ENCODE peak calls at places on chromosomes 2 and 18, in seven cellular contexts. E is prostate gland; R is A549; G is AG04450; S is HepG2; T is transverse colon; K is effector memory CD4-positive, alpha-beta T cell. J is an unnamed sample.

GRCh38 chr2:230011617-230012016 is 57.1 kb downstream of the SLC16A14 start:
- DNase-seq in S (no peak), R (no peak), E (no peak), T (no peak), G (peak; percentile 52), K (no peak), J (no peak)

GRCh38 chr18:54242327-54242726 is 17.9 kb upstream of the MBD2 start:
- DNase-seq in T (no peak), S (no peak), E (no peak), R (no peak), K (no peak), G (no peak), J (no peak)

GRCh38 chr2:214808481-214808931 is 977 bp downstream of the BARD1 start:
- DNase-seq in E (no peak), R (no peak), T (no peak), S (no peak), G (no peak), K (no peak), J (no peak)

GRCh38 chr2:112175333-112175732 is 37.1 kb downstream of the FBLN7 start:
- DNase-seq in G (no peak), E (no peak), T (no peak), S (no peak), R (no peak), K (no peak), J (no peak)

GRCh38 chr2:37173741-37174140 is 14.7 kb downstream of the SULT6B1 start:
- DNase-seq in E (no peak), G (no peak), S (no peak), K (no peak), T (no peak), R (no peak), J (no peak)

GRCh38 chr2:112683550-112684414 is 37.0 kb upstream of the NT5DC4 start:
- DNase-seq in S (peak; percentile 36), E (no peak), G (no peak), K (no peak), R (no peak), T (no peak), J (no peak)

GRCh38 chr2:11563784-11564666 is 30.2 kb downstream of the GREB1 start:
- DNase-seq in G (no peak), E (no peak), S (no peak), T (no peak), R (no peak), K (no peak), J (no peak)

GRCh38 chr2:127255721-127256120 is 35.6 kb upstream of the CYP27C1 start:
- DNase-seq in G (no peak), T (no peak), E (no peak), R (no peak), K (no peak), S (no peak), J (no peak)

GRCh38 chr2:217434183-217434620 is 568.6 kb downstream of the TNS1 start:
- DNase-seq in E (peak; percentile 85), T (peak; percentile 76), K (no peak), S (peak; percentile 69), R (peak; percentile 83), G (peak; percentile 98), J (peak; percentile 40)

GRCh38 chr2:26462511-26463251 is 15.2 kb downstream of the OTOF start:
- DNase-seq in K (no peak), T (peak; percentile 14), G (no peak), R (peak; percentile 74), S (peak; percentile 58), E (no peak), J (no peak)

GRCh38 chr2:71530246-71530986 is 77.1 kb downstream of the DYSF start:
- DNase-seq in T (no peak), K (no peak), E (no peak), S (peak; percentile 48), R (peak; percentile 65), G (no peak), J (no peak)

GRCh38 chr18:55694291-55694690 is 106.3 kb upstream of the TCF4 start:
- DNase-seq in G (no peak), S (no peak), K (no peak), E (no peak), R (no peak), T (no peak), J (no peak)

GRCh38 chr2:69514836-69515235 is 77.6 kb upstream of the NFU1 start:
- DNase-seq in E (no peak), R (no peak), G (no peak), K (no peak), S (no peak), T (no peak), J (no peak)

GRCh38 chr2:219469186-219469724 is 29.4 kb upstream of the GMPPA start:
- DNase-seq in R (peak; percentile 40), T (no peak), G (no peak), E (no peak), S (peak; percentile 21), K (no peak), J (no peak)

GRCh38 chr18:79543861-79544385 is 135.7 kb upstream of the CTDP1 start:
- DNase-seq in G (no peak), E (no peak), S (no peak), K (no peak), R (no peak), T (no peak), J (no peak)

GRCh38 chr18:79540161-79540913 is 139.3 kb upstream of the CTDP1 start:
- DNase-seq in E (peak; percentile 82), R (no peak), T (no peak), S (no peak), G (no peak), K (no peak), J (no peak)

GRCh38 chr18:79542876-79543750 is 136.5 kb upstream of the CTDP1 start:
- DNase-seq in R (no peak), G (no peak), T (no peak), E (no peak), S (no peak), K (no peak), J (no peak)

GRCh38 chr18:79540914-79541301 is 138.7 kb upstream of the CTDP1 start:
- DNase-seq in S (no peak), E (peak; percentile 38), R (no peak), G (no peak), K (no peak), T (no peak), J (no peak)

DNA sequence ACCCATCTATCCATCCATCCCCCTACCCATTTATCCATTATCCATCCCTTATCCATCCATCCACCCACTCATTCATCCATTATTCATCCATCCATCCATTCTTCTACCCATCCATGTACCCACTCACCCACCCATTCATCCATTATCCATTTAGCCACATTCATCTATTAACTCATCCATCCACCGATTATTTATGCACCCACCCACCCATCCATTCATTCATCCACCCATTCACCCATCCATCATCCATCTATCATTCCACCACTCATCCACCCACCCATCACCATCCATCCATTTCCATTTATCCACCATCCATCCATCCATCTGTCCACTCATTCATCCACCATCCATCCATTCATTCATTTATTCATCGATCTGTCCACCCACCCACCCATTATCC is 137.4 kb upstream of the CTDP1 start:
- DNase-seq in G (no peak), R (no peak), E (no peak), T (no peak), S (no peak), K (no peak), J (no peak)
- H3K4me3 ChIP-seq in G (no peak overlapping the region), R (no peak overlapping the region), E (no peak overlapping the region), T (no peak overlapping the region), S (no peak overlapping the region), K (no peak overlapping the region), J (no peak overlapping the region)

DNA sequence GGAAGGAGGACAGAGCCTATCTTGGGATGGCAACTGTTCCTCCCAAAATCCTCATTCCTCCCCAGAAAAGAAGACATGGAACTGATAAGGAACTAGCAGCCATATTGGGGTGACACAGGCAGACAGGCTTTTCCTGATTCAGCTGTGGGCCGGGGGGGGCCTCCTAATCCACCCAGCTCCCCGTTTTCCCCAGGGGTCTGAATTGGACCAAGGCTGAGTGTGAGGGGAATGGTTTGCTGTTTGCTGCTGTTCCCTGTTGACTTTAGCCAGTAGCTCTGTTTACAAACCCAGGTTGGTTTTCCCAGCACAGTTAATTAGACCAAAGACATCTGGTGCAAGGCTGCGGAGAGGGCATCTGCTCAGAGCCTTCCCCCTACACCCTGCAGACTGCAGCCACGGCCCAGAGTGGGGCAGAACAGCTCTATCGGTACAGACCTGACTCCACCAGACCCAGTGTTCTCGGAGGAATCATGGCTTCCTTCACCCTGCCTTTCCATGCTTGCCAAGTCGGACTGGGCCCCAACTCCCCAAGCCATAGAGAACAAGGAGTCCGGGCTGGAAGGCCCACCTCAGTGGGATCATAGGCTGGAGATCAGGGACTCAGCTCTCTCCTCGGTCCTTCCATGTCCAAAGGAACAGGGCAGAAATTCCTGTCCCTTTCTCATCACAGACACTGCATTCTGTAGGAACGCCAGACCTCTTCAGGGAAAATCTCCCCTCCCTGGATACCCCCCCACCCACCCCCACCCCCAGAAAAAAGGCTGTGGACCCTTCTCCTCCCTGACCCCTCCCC is 1.7 kb upstream of the PKDCC start:
- DNase-seq in S (no peak), R (no peak), T (no peak), G (no peak), K (no peak), E (no peak), J (peak; percentile 36)
- H3K27ac ChIP-seq in S (peak overlapping the region; percentile 19), R (peak overlapping the region; percentile 96), T (peak overlapping the region; percentile 86), G (no peak overlapping the region), K (no peak overlapping the region), E (peak overlapping the region; percentile 73), J (peak overlapping the region; percentile 9)

GRCh38 chr2:48529189-48529588 is 765 bp upstream of the STON1 start:
- DNase-seq in R (no peak), S (no peak), E (no peak), T (no peak), G (no peak), K (no peak), J (no peak)
- H3K4me3 ChIP-seq in R (peak overlapping the region; percentile 91), S (no peak overlapping the region), E (peak overlapping the region; percentile 93), T (no peak overlapping the region), G (peak overlapping the region; percentile 32), K (no peak overlapping the region), J (no peak overlapping the region)

GRCh38 chr2:172734711-172735645 is 667 bp upstream of the RAPGEF4 start:
- DNase-seq in T (no peak), E (no peak), G (no peak), S (no peak), R (no peak), K (no peak), J (no peak)
- H3K27ac ChIP-seq in T (no peak overlapping the region), E (no peak overlapping the region), G (no peak overlapping the region), S (no peak overlapping the region), R (peak overlapping the region; percentile 85), K (no peak overlapping the region), J (no peak overlapping the region)

DNA sequence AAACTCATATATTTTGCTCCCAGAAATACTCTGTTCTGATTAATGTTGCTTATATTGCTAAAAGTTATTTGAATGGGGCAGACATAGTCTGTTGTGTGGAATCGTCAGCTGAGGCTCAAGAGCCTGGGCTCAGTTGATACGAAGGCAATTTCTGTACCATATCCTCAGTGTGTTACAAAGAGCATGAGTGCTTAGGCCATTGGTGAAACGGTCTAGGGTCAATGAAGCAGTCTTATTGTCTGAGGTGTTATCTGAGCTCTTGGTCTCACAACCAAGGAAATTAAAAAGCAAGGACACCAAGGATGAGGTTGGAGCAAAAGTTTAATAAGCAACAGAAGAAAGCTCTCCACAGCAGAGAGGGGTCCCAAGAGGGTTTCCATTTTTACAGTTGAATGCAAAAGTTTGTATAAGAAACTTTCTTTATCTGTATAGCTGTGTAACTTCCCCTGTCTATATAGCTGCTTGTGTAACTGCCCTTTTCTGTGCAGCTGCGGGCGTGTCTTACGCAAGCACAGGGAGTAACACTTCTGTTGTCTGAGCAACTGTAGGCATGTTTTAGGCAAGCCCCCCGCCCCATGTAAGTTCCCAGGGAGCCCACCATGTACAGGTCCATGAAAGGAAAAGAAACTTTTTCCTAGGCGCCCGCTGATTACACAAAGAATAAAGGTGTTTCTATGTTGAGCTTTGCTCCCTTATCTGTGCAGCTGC is 40.6 kb upstream of the DSC1 start:
- DNase-seq in G (no peak), K (no peak), E (no peak), R (no peak), T (peak; percentile 58), S (peak; percentile 63), J (peak; percentile 54)
- H3K4me3 ChIP-seq in G (no peak overlapping the region), K (no peak overlapping the region), E (no peak overlapping the region), R (no peak overlapping the region), T (no peak overlapping the region), S (peak overlapping the region; percentile 52), J (no peak overlapping the region)